ENCODE peak calls at places on chromosomes 5 and 9, in five cellular contexts. R is D721Med; B is activated naive CD4-positive, alpha-beta T cell treated with anti-CD3 and anti-CD28 coated beads for 36 hours; P is stimulated activated CD4-positive, alpha-beta T cell treated with anti-CD3 and anti-CD28 coated beads, Interleukin-1b, Interleukin-23, amount 100 ng/mL, for 24 hours; T is RPMI8226. X is an unnamed sample.

GRCh38 chr9:91992636-91993035 is 42.6 kb upstream of the ROR2 start:
- DNase-seq in P (no peak), T (no peak), R (no peak), B (no peak), X (no peak)

GRCh38 chr9:95005276-95006141 is 279.0 kb downstream of the AOPEP start:
- DNase-seq in P (no peak), B (no peak), R (no peak), T (no peak), X (no peak)

GRCh38 chr9:27377811-27378345 is 80.9 kb upstream of the EQTN start:
- DNase-seq in T (no peak), R (no peak), B (no peak), P (no peak), X (no peak)

GRCh38 chr5:146647656-146648199 is 131.7 kb upstream of the GPR151 start:
- DNase-seq in T (no peak), P (no peak), B (no peak), R (no peak), X (peak)

GRCh38 chr5:94241288-94241651 is 377.1 kb downstream of the KIAA0825 start:
- DNase-seq in B (no peak), P (no peak), T (no peak), R (no peak), X (no peak)

GRCh38 chr9:124939944-124940343 is 939 bp downstream of the GOLGA1 start:
- DNase-seq in P (no peak), B (no peak), R (no peak), T (no peak), X (no peak)

GRCh38 chr9:136119259-136120118 is 814 bp upstream of the TMEM250 start:
- DNase-seq in T (peak), B (peak), R (no peak), P (no peak), X (no peak)

GRCh38 chr9:2489838-2490314 is 131.7 kb upstream of the VLDLR start:
- DNase-seq in P (no peak), T (no peak), R (no peak), B (no peak), X (no peak)

GRCh38 chr9:84839538-84839937 is 170.0 kb downstream of the NTRK2 start:
- DNase-seq in B (no peak), R (no peak), T (no peak), P (no peak), X (peak)

GRCh38 chr9:120714846-120715231 is 569 bp upstream of the MEGF9 start:
- DNase-seq in B (no peak), R (no peak), T (no peak), P (no peak), X (no peak)

GRCh38 chr9:117768740-117769400 is 64.7 kb downstream of the TLR4 start:
- DNase-seq in B (no peak), P (no peak), R (no peak), T (no peak), X (no peak)

GRCh38 chr9:121277026-121277425 is 9.1 kb downstream of the GSN start:
- DNase-seq in B (no peak), P (no peak), R (no peak), T (no peak), X (no peak)

GRCh38 chr9:69023650-69024049 is 9.7 kb upstream of the PRKACG start:
- DNase-seq in R (no peak), T (peak), B (no peak), P (no peak), X (no peak)

X was measured in anterior cingulate cortex.